ENCODE peak calls at places on chromosomes 6 and 20, in five cellular contexts. One of them, this sample, is unnamed.

GRCh38 chr20:32062776-32063170 is 10.7 kb downstream of the HCK start:
- DNase-seq in A172: no peak
- DNase-seq in GM13977: peak
- DNase-seq in CD8-positive, alpha-beta T cell: no peak
- DNase-seq in left cardiac atrium: peak
- DNase-seq in this sample: no peak

GRCh38 chr6:10355115-10355702 is 59.7 kb downstream of the TFAP2A start:
- DNase-seq in GM13977: peak
- DNase-seq in CD8-positive, alpha-beta T cell: no peak
- DNase-seq in left cardiac atrium: no peak
- DNase-seq in A172: no peak
- DNase-seq in this sample: peak

GRCh38 chr6:43916924-43917877 is 147.2 kb downstream of the VEGFA start:
- DNase-seq in A172: no peak
- DNase-seq in CD8-positive, alpha-beta T cell: no peak
- DNase-seq in left cardiac atrium: peak
- DNase-seq in GM13977: no peak
- DNase-seq in this sample: no peak

GRCh38 chr6:111113731-111114438 is 26.6 kb downstream of the SLC16A10 start:
- DNase-seq in left cardiac atrium: peak
- DNase-seq in CD8-positive, alpha-beta T cell: no peak
- DNase-seq in GM13977: no peak
- DNase-seq in A172: peak
- DNase-seq in this sample: peak

GRCh38 chr20:46099491-46100287 is 9.9 kb upstream of the NCOA5 start:
- DNase-seq in GM13977: no peak
- DNase-seq in A172: no peak
- DNase-seq in CD8-positive, alpha-beta T cell: no peak
- DNase-seq in left cardiac atrium: no peak
- DNase-seq in this sample: no peak

GRCh38 chr20:878511-879307 is 37.4 kb downstream of the ANGPT4 start:
- DNase-seq in CD8-positive, alpha-beta T cell: no peak
- DNase-seq in A172: peak
- DNase-seq in GM13977: peak
- DNase-seq in left cardiac atrium: no peak
- DNase-seq in this sample: peak

GRCh38 chr6:124577734-124578281 is 384.4 kb upstream of the RNF217 start:
- DNase-seq in left cardiac atrium: no peak
- DNase-seq in GM13977: no peak
- DNase-seq in A172: no peak
- DNase-seq in CD8-positive, alpha-beta T cell: no peak
- DNase-seq in this sample: no peak

GRCh38 chr6:104943781-104944180 is 13.1 kb upstream of the LIN28B start:
- DNase-seq in GM13977: no peak
- DNase-seq in A172: peak
- DNase-seq in left cardiac atrium: no peak
- DNase-seq in CD8-positive, alpha-beta T cell: no peak
- DNase-seq in this sample: no peak

GRCh38 chr6:26199773-26200728 is 112.8 kb downstream of the HFE start:
- DNase-seq in GM13977: no peak
- DNase-seq in A172: no peak
- DNase-seq in CD8-positive, alpha-beta T cell: no peak
- DNase-seq in left cardiac atrium: peak
- DNase-seq in this sample: peak

GRCh38 chr6:79066330-79066729 is 11.7 kb downstream of the PHIP start:
- DNase-seq in GM13977: no peak
- DNase-seq in CD8-positive, alpha-beta T cell: no peak
- DNase-seq in left cardiac atrium: no peak
- DNase-seq in A172: no peak
- DNase-seq in this sample: no peak